ENCODE peak calls at places on chromosome 7, in eight cellular contexts. U, O, I, F, E, Y, W and A are unnamed samples.

GRCh38 chr7:46029111-46029704 is 108.1 kb upstream of the IGFBP3 start:
- DNase-seq in E (no peak), Y (no peak), F (no peak), I (peak), O (no peak), U (no peak), W (no peak), A (no peak)

GRCh38 chr7:22485189-22485588 is 14.8 kb downstream of the STEAP1B start:
- DNase-seq in E (no peak), U (peak), W (no peak), O (no peak), I (peak), Y (peak), F (no peak), A (no peak)

GRCh38 chr7:43298617-43299016 is 186.2 kb downstream of the HECW1 start:
- DNase-seq in Y (no peak), U (no peak), F (no peak), W (no peak), I (no peak), O (no peak), E (no peak), A (no peak)

GRCh38 chr7:114979388-114979787 is 57.5 kb downstream of the MDFIC start:
- DNase-seq in F (peak), Y (peak), O (peak), U (peak), E (no peak), I (peak), W (peak), A (no peak)

GRCh38 chr7:32890010-32890552 is 1.5 kb downstream of the KBTBD2 start:
- DNase-seq in W (peak), I (peak), O (no peak), F (no peak), E (no peak), Y (peak), U (no peak), A (peak)

GRCh38 chr7:66352071-66352470 is 146.9 kb downstream of the TPST1 start:
- DNase-seq in O (no peak), F (no peak), U (peak), E (no peak), Y (no peak), I (peak), W (peak), A (peak)

GRCh38 chr7:151990567-151990966 is 34.3 kb downstream of the GALNTL5 start:
- DNase-seq in O (no peak), U (peak), I (peak), Y (peak), W (peak), E (no peak), F (no peak), A (peak)

GRCh38 chr7:37113661-37114355 is 334.9 kb downstream of the ELMO1 start:
- DNase-seq in O (no peak), Y (no peak), W (no peak), I (no peak), F (no peak), U (peak), E (no peak), A (no peak)

GRCh38 chr7:100585511-100586265 is at the start of gene LRCH4:
- DNase-seq in Y (no peak), O (peak), I (peak), E (no peak), W (peak), U (peak), F (peak), A (peak)

GRCh38 chr7:50266893-50267386 is 37.6 kb upstream of the IKZF1 start:
- DNase-seq in I (no peak), O (no peak), E (no peak), W (no peak), Y (no peak), F (no peak), U (no peak), A (no peak)

GRCh38 chr7:131106681-131107342 is 220.9 kb upstream of the MKLN1 start:
- DNase-seq in E (peak), I (no peak), U (peak), W (no peak), F (peak), Y (no peak), O (peak), A (peak)

GRCh38 chr7:83178796-83179195 is 16.1 kb upstream of the PCLO start:
- DNase-seq in Y (no peak), F (no peak), U (peak), W (peak), E (no peak), I (peak), O (no peak), A (peak)

GRCh38 chr7:95723583-95724180 is 48.7 kb upstream of the DYNC1I1 start:
- DNase-seq in W (peak), Y (peak), I (peak), E (peak), U (peak), O (no peak), F (peak), A (peak)

GRCh38 chr7:27237735-27238334 is 4.8 kb upstream of the EVX1 start:
- DNase-seq in Y (peak), W (peak), U (peak), F (no peak), E (no peak), O (no peak), I (peak), A (peak)

GRCh38 chr7:43141091-43141490 is 28.6 kb downstream of the HECW1 start:
- DNase-seq in W (no peak), Y (no peak), E (no peak), O (no peak), U (no peak), F (no peak), I (peak), A (no peak)

GRCh38 chr7:91435386-91436059 is 171.3 kb downstream of the FZD1 start:
- DNase-seq in F (no peak), Y (no peak), W (no peak), O (no peak), E (no peak), U (no peak), I (no peak), A (peak)

GRCh38 chr7:98251251-98251843 is 685 bp downstream of the TECPR1 start:
- DNase-seq in O (peak), W (peak), Y (no peak), F (no peak), E (no peak), U (peak), I (peak), A (no peak)

GRCh38 chr7:77281780-77282478 is 82.3 kb upstream of the FGL2 start:
- DNase-seq in F (no peak), O (no peak), Y (no peak), W (peak), E (peak), U (no peak), I (no peak), A (no peak)

GRCh38 chr7:32892521-32893224 is 1.1 kb upstream of the KBTBD2 start:
- DNase-seq in Y (peak), W (peak), I (peak), U (peak), F (peak), O (peak), E (peak), A (peak)

GRCh38 chr7:81218480-81219106 is 299.7 kb upstream of the SEMA3C start:
- DNase-seq in F (no peak), O (no peak), U (no peak), W (no peak), Y (no peak), I (no peak), E (no peak), A (no peak)

GRCh38 chr7:15977663-15978062 is 291.2 kb upstream of the MEOX2 start:
- DNase-seq in Y (peak), E (no peak), W (peak), U (peak), F (no peak), O (no peak), I (peak), A (peak)

GRCh38 chr7:120550494-120551048 is 277.6 kb downstream of the KCND2 start:
- DNase-seq in I (peak), E (no peak), W (peak), U (peak), Y (no peak), O (no peak), F (no peak), A (no peak)

GRCh38 chr7:142581341-142581740 is 167.9 kb upstream of the PRSS1 start:
- DNase-seq in I (peak), W (peak), F (no peak), U (no peak), E (no peak), Y (no peak), O (no peak), A (peak)

GRCh38 chr7:55641811-55642210 is 69.5 kb upstream of the VOPP1 start:
- DNase-seq in Y (no peak), W (no peak), F (no peak), O (no peak), E (no peak), I (peak), U (no peak), A (peak)

GRCh38 chr7:26167293-26167934 is 15.4 kb downstream of the NFE2L3 start:
- DNase-seq in F (no peak), U (no peak), E (no peak), W (no peak), O (no peak), Y (no peak), I (no peak), A (no peak)

GRCh38 chr7:129498021-129498420 is 4.3 kb upstream of the SMKR1 start:
- DNase-seq in Y (no peak), W (no peak), I (no peak), F (no peak), O (no peak), U (no peak), E (no peak), A (no peak)

GRCh38 chr7:1365846-1366245 is 93.4 kb downstream of the MICALL2 start:
- DNase-seq in U (no peak), Y (no peak), W (no peak), E (no peak), O (no peak), I (no peak), F (no peak), A (no peak)

GRCh38 chr7:16318989-16319915 is 102.1 kb downstream of the CRPPA start:
- DNase-seq in E (no peak), O (no peak), U (peak), F (no peak), I (peak), W (peak), Y (peak), A (peak)

GRCh38 chr7:114084381-114085312 is 165.8 kb upstream of the PPP1R3A start:
- DNase-seq in O (peak), W (peak), F (peak), U (no peak), Y (no peak), I (no peak), E (peak), A (peak)

GRCh38 chr7:57176928-57177635 is 44.8 kb upstream of the ZNF479 start:
- DNase-seq in W (no peak), F (no peak), O (no peak), Y (no peak), E (no peak), I (no peak), U (no peak), A (no peak)

GRCh38 chr7:73999664-74000420 is 28.1 kb upstream of the ELN start:
- DNase-seq in F (no peak), O (peak), I (peak), E (no peak), Y (peak), U (peak), W (peak), A (peak)

GRCh38 chr7:5636446-5636835 is 145.0 kb downstream of the RNF216 start:
- DNase-seq in W (no peak), U (no peak), E (no peak), I (no peak), F (peak), Y (no peak), O (no peak), A (no peak)

GRCh38 chr7:234041-234711 is 41.8 kb downstream of the FAM20C start:
- DNase-seq in U (no peak), F (no peak), E (no peak), W (no peak), Y (peak), O (peak), I (peak), A (peak)

GRCh38 chr7:157542669-157543021 is 205.8 kb downstream of the DNAJB6 start:
- DNase-seq in I (no peak), O (no peak), F (no peak), Y (no peak), U (no peak), W (no peak), E (no peak), A (no peak)

GRCh38 chr7:140061607-140061930 is 1.2 kb downstream of the PARP12 start:
- DNase-seq in I (no peak), O (no peak), E (no peak), W (no peak), Y (no peak), F (no peak), U (no peak), A (peak)

GRCh38 chr7:144256112-144256511 is 8.5 kb downstream of the OR2A7 start:
- DNase-seq in F (no peak), Y (no peak), I (peak), U (no peak), W (peak), E (no peak), O (no peak), A (no peak)

GRCh38 chr7:19146699-19147098 is 1.5 kb upstream of the FERD3L start:
- DNase-seq in O (no peak), F (peak), Y (peak), U (no peak), I (peak), E (peak), W (peak), A (peak)

GRCh38 chr7:114842551-114843065 is 79.3 kb upstream of the MDFIC start:
- DNase-seq in F (no peak), E (no peak), W (no peak), U (no peak), O (no peak), Y (no peak), I (no peak), A (no peak)

DNA sequence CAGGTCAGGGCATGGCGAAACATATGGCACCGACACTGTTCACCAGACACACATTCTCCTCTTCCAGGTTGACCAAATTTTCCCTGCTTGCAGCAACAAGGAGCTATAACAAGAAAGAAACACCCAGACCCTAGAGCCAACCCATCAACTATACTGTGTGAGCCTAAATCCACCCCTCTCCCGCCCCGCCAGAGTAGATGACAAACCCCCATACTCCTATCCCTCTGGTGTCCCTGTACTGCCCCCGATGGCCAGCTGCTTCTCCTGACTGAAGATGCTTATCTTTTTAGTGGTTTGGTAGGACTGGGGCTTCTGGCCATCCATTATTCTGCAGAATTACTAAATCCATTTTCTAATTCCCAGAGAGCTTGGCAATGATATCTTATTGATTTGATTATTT is 70.1 kb upstream of the EEPD1 start:
- DNase-seq in I (peak), Y (no peak), E (no peak), W (no peak), U (no peak), O (no peak), F (no peak), A (no peak)
- TF ChIP-seq CTCF in I (peak), Y (no peak), E (no peak), W (no peak), U (peak), O (no peak), F (no peak), A (no peak)

DNA sequence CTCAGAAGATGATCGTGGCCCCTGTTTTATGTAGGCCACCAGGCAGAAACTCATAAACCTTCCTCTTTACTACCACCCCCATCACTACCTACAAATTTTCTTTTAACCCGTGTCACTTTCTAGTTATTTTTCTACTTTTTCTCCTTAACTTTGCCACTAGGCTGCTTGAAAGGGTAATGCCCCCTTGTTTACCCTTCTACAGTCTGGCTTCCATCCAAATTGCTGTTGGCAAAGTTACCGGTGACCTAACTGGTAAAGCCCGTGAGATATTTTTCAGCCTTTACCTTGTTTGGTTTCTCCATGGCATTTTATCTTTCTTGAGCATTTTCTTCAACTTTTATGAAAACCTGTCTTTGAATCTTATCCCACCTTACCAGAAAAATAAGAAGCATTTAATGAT is 153.0 kb downstream of the WNT2 start:
- DNase-seq in F (no peak), Y (no peak), O (no peak), I (no peak), W (no peak), E (no peak), U (no peak), A (no peak)
- TF ChIP-seq CTCF in F (no peak), Y (no peak), O (no peak), I (no peak), W (no peak), E (no peak), U (no peak), A (no peak)

DNA sequence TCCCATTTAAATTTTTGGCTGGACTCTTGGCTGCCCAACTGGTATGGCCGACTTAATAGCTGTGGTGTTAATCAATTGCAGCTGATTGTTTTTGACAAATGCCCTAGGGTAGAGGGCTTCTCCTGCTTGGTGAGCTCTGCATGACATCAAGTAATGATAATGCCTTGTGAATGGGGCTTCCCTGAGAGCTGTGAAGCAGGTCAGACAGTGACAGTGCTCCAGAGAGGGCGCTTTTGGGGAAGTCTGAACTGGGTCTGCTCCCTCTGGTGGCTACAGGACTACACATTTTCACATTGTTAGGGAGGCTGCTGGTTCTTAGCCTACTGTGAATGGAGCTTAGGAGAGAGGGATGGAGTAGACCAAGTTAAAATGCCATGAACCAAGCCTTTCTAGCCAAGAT is 98.8 kb downstream of the SDK1 start:
- DNase-seq in E (peak), O (no peak), W (no peak), U (peak), I (peak), Y (peak), F (peak), A (peak)
- TF ChIP-seq CTCF in E (no peak), O (no peak), W (peak), U (peak), I (peak), Y (no peak), F (peak), A (no peak)

GRCh38 chr7:136966825-136967224 is 98.4 kb downstream of the CHRM2 start:
- DNase-seq in Y (no peak), E (no peak), W (no peak), F (no peak), O (no peak), U (no peak), I (no peak), A (no peak)

GRCh38 chr7:136969776-136970175 is 101.3 kb downstream of the CHRM2 start:
- DNase-seq in E (no peak), U (no peak), W (no peak), O (no peak), F (no peak), I (no peak), Y (peak), A (no peak)

DNA sequence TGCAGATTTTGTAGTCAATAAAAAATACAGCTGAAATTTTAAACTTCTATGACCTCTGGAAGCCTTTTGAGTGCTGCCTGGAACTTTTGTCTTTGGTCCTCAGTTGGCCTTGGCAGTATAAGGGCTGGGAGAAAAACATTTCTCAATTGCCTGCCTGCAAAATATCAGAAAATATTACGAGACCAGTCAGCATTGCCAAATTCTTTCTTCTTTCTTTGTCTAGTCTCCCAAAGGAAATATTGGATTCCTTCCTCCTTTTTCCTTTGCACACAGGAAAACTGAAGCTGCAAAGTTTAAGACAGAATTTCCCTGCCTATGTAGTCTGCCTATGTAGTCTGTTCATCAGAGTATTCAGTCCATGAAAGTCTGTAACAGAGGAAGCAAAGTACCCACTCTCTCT is 95.9 kb downstream of the CHRM2 start:
- DNase-seq in I (peak), F (no peak), E (no peak), U (no peak), Y (no peak), W (peak), O (no peak), A (no peak)
- TF ChIP-seq CTCF in I (no peak), F (no peak), E (no peak), U (no peak), Y (no peak), W (no peak), O (no peak), A (no peak)

DNA sequence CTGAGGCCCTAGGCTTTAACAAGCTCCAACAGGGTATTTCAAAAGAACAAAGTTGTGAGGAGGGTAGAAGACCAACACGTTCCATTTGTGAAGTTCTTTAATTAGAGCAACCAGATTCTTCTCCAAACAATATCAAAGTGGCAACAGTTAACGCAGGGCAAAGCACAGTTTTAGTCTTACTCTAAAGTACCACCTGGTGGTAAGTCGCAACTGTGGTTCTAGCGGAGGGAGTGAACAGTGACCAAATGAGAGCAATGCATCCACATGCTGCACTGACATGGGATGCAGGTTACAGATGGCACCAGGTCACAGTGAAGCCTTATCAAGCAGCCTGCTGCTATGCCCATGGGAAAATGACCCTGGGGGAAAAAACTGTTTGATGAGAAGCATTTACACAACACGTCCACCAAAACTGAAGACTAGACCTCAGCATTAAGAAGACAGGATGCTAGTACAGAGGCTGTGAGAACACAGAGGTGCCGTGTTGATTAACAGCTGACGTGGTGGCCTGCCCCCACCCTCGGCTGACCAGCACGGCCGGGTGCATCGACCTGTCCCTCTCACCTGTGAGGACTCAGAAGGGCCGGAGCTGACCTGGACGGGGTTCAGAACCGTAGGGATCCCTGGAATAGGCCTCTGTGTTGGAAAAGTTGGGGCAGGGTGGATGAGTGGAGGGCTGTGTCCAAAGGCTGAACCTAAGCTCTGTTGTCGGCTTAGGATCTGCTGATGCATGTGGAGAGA is 211.2 kb downstream of the GLI3 start:
- DNase-seq in F (no peak), I (no peak), E (no peak), W (no peak), U (no peak), Y (no peak), O (no peak), A (no peak)
- TF ChIP-seq CTCF in F (no peak), I (no peak), E (no peak), W (no peak), U (no peak), Y (no peak), O (no peak), A (no peak)

GRCh38 chr7:108063520-108063933 is 60.6 kb upstream of the LAMB1 start:
- DNase-seq in U (no peak), Y (no peak), O (no peak), I (no peak), W (no peak), E (no peak), F (no peak), A (no peak)
- TF ChIP-seq CTCF in U (no peak), Y (no peak), O (no peak), I (no peak), W (no peak), E (no peak), F (no peak), A (no peak)